ENCODE peak calls at places on chromosomes 12 and 14, in seven cellular contexts. Y is activated CD4-positive, alpha-beta memory T cell treated with anti-CD3 and anti-CD28 coated beads for 36 hours; B is NCI-H524; F is left colon; S is RKO; V is hypothalamus; X is foreskin fibroblast. E is an unnamed sample.

GRCh38 chr12:28191018-28191595 is 851 bp downstream of the CCDC91 start:
- DNase-seq in Y (peak), B (no peak), F (no peak), S (peak), V (no peak), X (peak), E (no peak)

GRCh38 chr12:131471271-131471905 is 239.5 kb upstream of the SFSWAP start:
- DNase-seq in Y (no peak), B (no peak), F (no peak), S (no peak), V (no peak), X (no peak), E (no peak)

GRCh38 chr14:33934043-33934750 is 16.7 kb downstream of the EGLN3 start:
- DNase-seq in Y (no peak), B (no peak), F (peak), S (no peak), V (no peak), X (no peak), E (no peak)

GRCh38 chr14:55389330-55389729 is 22.3 kb downstream of the ATG14 start:
- DNase-seq in Y (no peak), B (no peak), F (no peak), S (peak), V (no peak), X (peak), E (no peak)

GRCh38 chr12:118035194-118036041 is 18.9 kb downstream of the RFC5 start:
- DNase-seq in Y (peak), B (no peak), F (peak), S (peak), V (no peak), X (peak), E (no peak)

GRCh38 chr14:28773917-28774691 is 7.5 kb downstream of the FOXG1 start:
- DNase-seq in Y (no peak), B (peak), F (no peak), S (no peak), V (peak), X (peak), E (peak)

GRCh38 chr12:5452569-5452968 is 20.7 kb downstream of the NTF3 start:
- DNase-seq in Y (no peak), B (no peak), F (no peak), S (no peak), V (no peak), X (no peak), E (no peak)

GRCh38 chr12:7747196-7747595 is at the start of gene CLEC4C:
- DNase-seq in Y (no peak), B (no peak), F (no peak), S (no peak), V (no peak), X (no peak), E (no peak)

GRCh38 chr14:54565236-54566151 is 1.4 kb upstream of the SAMD4A start:
- DNase-seq in Y (peak), B (peak), F (peak), S (peak), V (peak), X (peak), E (peak)

GRCh38 chr12:110029290-110029689 is 19.0 kb downstream of the C12orf76 start:
- DNase-seq in Y (no peak), B (no peak), F (no peak), S (no peak), V (no peak), X (no peak), E (no peak)

GRCh38 chr14:57869530-57870088 is 3.7 kb upstream of the SLC35F4 start:
- DNase-seq in Y (no peak), B (no peak), F (no peak), S (no peak), V (no peak), X (no peak), E (no peak)

GRCh38 chr14:103897075-103897947 is 30.9 kb upstream of the TDRD9 start:
- DNase-seq in Y (no peak), B (no peak), F (peak), S (no peak), V (no peak), X (no peak), E (no peak)

GRCh38 chr12:131701705-131702572 is 9.0 kb upstream of the SFSWAP start:
- DNase-seq in Y (no peak), B (no peak), F (no peak), S (no peak), V (no peak), X (no peak), E (no peak)

GRCh38 chr14:52693532-52693931 is 1.8 kb downstream of the ERO1A start:
- DNase-seq in Y (no peak), B (no peak), F (no peak), S (no peak), V (no peak), X (no peak), E (no peak)

GRCh38 chr12:75364918-75365317 is 26.0 kb upstream of the GLIPR1L2 start:
- DNase-seq in Y (no peak), B (peak), F (no peak), S (no peak), V (no peak), X (peak), E (no peak)

GRCh38 chr12:77049767-77050353 is 15.5 kb downstream of the E2F7 start:
- DNase-seq in Y (no peak), B (peak), F (no peak), S (peak), V (no peak), X (peak), E (no peak)

GRCh38 chr12:105409286-105409685 is 78.8 kb downstream of the C12orf75 start:
- DNase-seq in Y (no peak), B (no peak), F (no peak), S (no peak), V (no peak), X (no peak), E (no peak)

GRCh38 chr12:14601692-14602091 is 34.0 kb upstream of the PLBD1 start:
- DNase-seq in Y (no peak), B (no peak), F (no peak), S (no peak), V (no peak), X (no peak), E (no peak)

GRCh38 chr12:92261692-92262091 is 116.0 kb upstream of the BTG1 start:
- DNase-seq in Y (no peak), B (no peak), F (no peak), S (no peak), V (no peak), X (no peak), E (no peak)

GRCh38 chr12:57258977-57259970 is 8.3 kb upstream of the STAC3 start:
- DNase-seq in Y (no peak), B (no peak), F (no peak), S (no peak), V (no peak), X (no peak), E (no peak)

GRCh38 chr14:64755661-64756265 is 51.5 kb downstream of the PLEKHG3 start:
- DNase-seq in Y (peak), B (no peak), F (peak), S (no peak), V (no peak), X (peak), E (no peak)

GRCh38 chr14:21098892-21099595 is 589 bp upstream of the ZNF219 start:
- DNase-seq in Y (no peak), B (no peak), F (no peak), S (peak), V (no peak), X (no peak), E (no peak)

GRCh38 chr14:50928002-50928635 is 16.2 kb downstream of the PYGL start:
- DNase-seq in Y (no peak), B (no peak), F (peak), S (no peak), V (no peak), X (peak), E (no peak)

GRCh38 chr14:54102051-54102456 is 145.4 kb upstream of the BMP4 start:
- DNase-seq in Y (no peak), B (no peak), F (no peak), S (no peak), V (no peak), X (no peak), E (no peak)

GRCh38 chr14:74963705-74964271 is 8.4 kb upstream of the PGF start:
- DNase-seq in Y (no peak), B (no peak), F (no peak), S (no peak), V (no peak), X (peak), E (no peak)

GRCh38 chr12:7042847-7043246 is 17.7 kb upstream of the C1S start:
- DNase-seq in Y (no peak), B (no peak), F (no peak), S (peak), V (no peak), X (peak), E (no peak)

GRCh38 chr14:100159865-100160533 is 554 bp upstream of the DEGS2 start:
- DNase-seq in Y (no peak), B (no peak), F (no peak), S (no peak), V (no peak), X (no peak), E (no peak)

GRCh38 chr12:121365416-121366062 is 13.3 kb upstream of the ANAPC5 start:
- DNase-seq in Y (no peak), B (no peak), F (no peak), S (no peak), V (no peak), X (peak), E (no peak)

GRCh38 chr14:55123101-55123500 is 6.0 kb upstream of the LGALS3 start:
- DNase-seq in Y (no peak), B (no peak), F (no peak), S (no peak), V (no peak), X (peak), E (no peak)